ENCODE peak calls at places on chromosomes 16 and 17, in six cellular contexts. U, X, R, O, M and B are unnamed samples.

GRCh38 chr17:17151962-17152361 is 54.2 kb downstream of the PLD6 start:
- DNase-seq in U (no peak), X (no peak), R (peak), O (peak), M (no peak), B (no peak)

GRCh38 chr16:73480381-73480780 is 432.5 kb upstream of the ZFHX3 start:
- DNase-seq in U (no peak), X (no peak), R (no peak), O (no peak), M (peak), B (no peak)

GRCh38 chr17:17484451-17484899 is 7.7 kb downstream of the MED9 start:
- DNase-seq in U (no peak), X (no peak), R (no peak), O (no peak), M (no peak), B (no peak)

GRCh38 chr17:66789961-66790421 is 44.9 kb upstream of the CACNG5 start:
- DNase-seq in U (no peak), X (no peak), R (no peak), O (no peak), M (no peak), B (no peak)

GRCh38 chr17:1232786-1233185 is 37.5 kb upstream of the BHLHA9 start:
- DNase-seq in U (no peak), X (no peak), R (no peak), O (peak), M (no peak), B (no peak)

GRCh38 chr16:24070851-24071250 is 185.3 kb upstream of the CACNG3 start:
- DNase-seq in U (peak), X (no peak), R (no peak), O (no peak), M (peak), B (peak)

GRCh38 chr16:81350306-81350615 is 35.5 kb downstream of the GAN start:
- DNase-seq in U (no peak), X (no peak), R (no peak), O (no peak), M (no peak), B (no peak)

GRCh38 chr17:81717049-81717765 is 5.1 kb downstream of the SLC25A10 start:
- DNase-seq in U (no peak), X (no peak), R (peak), O (no peak), M (no peak), B (no peak)

GRCh38 chr16:592518-593306 is 2.8 kb downstream of the RAB40C start:
- DNase-seq in U (no peak), X (no peak), R (peak), O (no peak), M (no peak), B (no peak)

GRCh38 chr17:72578817-72579470 is 458.1 kb downstream of the SOX9 start:
- DNase-seq in U (no peak), X (no peak), R (no peak), O (no peak), M (no peak), B (no peak)

GRCh38 chr17:57004944-57005579 is 27.1 kb downstream of the SCPEP1 start:
- DNase-seq in U (no peak), X (no peak), R (no peak), O (no peak), M (peak), B (no peak)

GRCh38 chr17:50134206-50135110 is 4.5 kb upstream of the SAMD14 start:
- DNase-seq in U (no peak), X (no peak), R (no peak), O (no peak), M (no peak), B (no peak)

DNA sequence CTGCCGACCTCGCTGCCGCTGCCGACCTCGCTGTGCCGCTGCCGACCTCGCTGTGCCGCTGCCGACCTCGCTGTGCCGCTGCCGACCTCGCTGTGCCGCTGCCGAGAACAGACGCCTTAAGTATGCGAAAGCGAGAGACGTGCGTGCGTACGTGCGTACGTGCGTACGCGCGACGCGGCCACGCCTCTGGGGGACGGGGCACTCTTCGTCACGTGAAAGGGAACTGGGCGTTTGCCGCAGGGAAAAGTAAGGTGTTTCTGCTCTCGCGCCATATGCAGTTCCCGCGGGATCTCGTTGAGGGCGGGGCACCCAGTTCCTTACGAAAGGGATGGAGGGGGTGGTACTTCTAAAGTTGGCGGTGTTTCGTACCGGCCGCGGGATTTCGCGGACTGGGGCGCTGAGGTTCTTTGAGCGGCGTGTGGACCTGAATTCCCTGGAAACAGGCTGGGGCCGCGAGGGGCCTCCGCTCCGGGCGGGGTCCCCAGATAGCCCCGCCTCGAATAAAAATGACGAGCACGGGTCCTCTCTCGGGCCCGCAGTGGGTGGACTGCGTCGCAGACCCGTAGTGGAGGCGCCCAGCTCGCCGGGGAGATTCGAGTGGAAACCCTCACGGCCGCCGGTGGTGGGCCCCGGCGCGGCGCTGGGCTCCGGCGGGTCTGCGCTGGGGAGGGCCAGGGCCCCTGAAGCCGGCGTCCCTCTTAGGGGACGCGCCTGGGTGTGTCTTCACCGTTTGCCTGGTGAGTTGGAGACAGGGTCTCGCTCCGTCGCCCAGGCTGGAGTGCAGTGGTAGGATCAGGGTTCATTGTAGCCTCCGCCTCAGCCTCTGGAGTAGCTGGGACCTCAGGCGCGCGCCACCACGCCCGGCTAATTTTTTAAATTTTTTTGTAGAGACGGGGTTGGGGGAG is at the start of gene EIF4A3:
- DNase-seq in U (no peak), X (peak), R (peak), O (peak), M (peak), B (peak)
- TF ChIP-seq CTCF in U (no peak), X (no peak), R (no peak), O (no peak), M (no peak), B (no peak)

DNA sequence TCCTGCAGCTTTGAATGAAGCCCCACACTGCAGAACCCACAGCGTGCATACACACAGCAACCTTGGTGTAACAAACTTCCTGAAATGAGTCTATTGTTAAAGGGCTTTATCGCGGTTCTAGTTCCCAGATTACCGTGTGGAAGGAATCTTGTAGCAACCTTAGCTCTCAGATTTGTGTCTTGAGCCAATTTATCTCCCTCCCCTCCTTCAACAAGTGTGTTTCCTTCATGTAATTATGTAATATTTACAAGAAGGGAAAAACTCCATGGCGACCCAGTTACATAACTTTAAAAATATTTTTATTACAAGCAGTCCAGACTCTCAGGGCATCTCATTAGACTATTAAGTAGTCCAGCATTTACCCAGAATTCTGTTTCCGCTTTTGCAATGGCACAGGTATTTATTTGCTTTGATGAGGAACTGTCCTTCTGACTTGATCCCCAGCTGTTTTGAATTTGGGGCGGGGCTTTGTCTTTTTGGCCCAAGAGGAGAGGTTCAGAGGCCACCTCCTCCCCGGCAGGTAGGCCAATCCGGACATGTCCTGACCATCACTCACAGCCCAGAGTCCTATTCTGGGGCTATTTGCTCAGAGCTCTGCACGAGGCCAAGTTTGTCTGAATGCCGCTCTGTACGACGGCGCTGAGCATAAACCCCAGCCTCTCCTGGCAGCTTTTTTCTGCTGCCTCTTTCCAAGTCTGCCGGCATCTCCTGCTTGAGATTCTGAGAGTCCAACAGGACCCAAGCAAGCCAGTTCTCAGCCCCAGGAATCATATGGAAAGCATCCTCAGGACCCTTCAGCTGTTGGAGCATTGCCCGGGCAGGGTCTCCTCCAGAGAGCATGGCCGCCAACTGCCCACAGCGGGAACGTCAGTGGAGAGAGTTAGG is 35.6 kb downstream of the CLEC16A start:
- DNase-seq in U (no peak), X (no peak), R (no peak), O (peak), M (no peak), B (no peak)
- TF ChIP-seq CTCF in U (no peak), X (no peak), R (no peak), O (no peak), M (no peak), B (no peak)

DNA sequence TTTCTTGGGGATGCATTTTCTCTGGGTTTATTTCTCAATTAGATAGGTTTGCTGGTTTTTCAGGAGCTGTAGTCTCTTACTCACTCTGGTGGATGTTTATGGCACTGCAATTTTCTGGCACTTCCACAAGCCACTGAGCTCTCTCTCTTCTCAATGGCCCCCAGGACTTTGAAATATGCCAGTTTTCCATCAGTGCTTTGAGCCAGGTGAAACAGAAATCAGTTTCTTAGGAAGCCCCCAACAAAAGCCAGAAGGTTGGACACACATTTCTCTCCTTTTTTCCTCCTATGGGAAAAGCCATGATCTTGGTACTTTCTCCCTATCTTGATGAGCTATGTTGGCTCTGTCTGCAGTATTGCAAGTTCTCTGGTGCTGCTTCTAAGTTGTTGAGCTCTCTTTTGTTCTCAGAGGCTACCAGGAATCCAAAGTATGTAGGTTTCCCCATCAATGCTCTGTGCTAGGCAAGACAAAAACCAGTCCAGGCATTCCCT is 90.7 kb upstream of the SMIM36 start:
- DNase-seq in U (no peak), X (no peak), R (no peak), O (peak), M (peak), B (no peak)
- TF ChIP-seq CTCF in U (peak), X (peak), R (peak), O (peak), M (peak), B (peak)

GRCh38 chr16:47729701-47730100 is 268.6 kb downstream of the PHKB start:
- DNase-seq in U (no peak), X (no peak), R (no peak), O (no peak), M (no peak), B (no peak)
- TF ChIP-seq CTCF in U (no peak), X (no peak), R (no peak), O (no peak), M (no peak), B (no peak)

GRCh38 chr16:30977502-30977901 is 7.5 kb upstream of the HSD3B7 start:
- DNase-seq in U (no peak), X (no peak), R (no peak), O (no peak), M (peak), B (no peak)
- TF ChIP-seq CTCF in U (no peak), X (peak), R (no peak), O (peak), M (peak), B (peak)

GRCh38 chr17:44935116-44935515 is 12.5 kb downstream of the KIF18B start:
- DNase-seq in U (no peak), X (no peak), R (peak), O (no peak), M (no peak), B (no peak)

GRCh38 chr17:44940768-44941167 is 6.8 kb downstream of the KIF18B start:
- DNase-seq in U (no peak), X (no peak), R (no peak), O (no peak), M (no peak), B (no peak)

GRCh38 chr17:44941712-44942331 is 5.8 kb downstream of the KIF18B start:
- DNase-seq in U (no peak), X (no peak), R (peak), O (no peak), M (no peak), B (no peak)

GRCh38 chr17:44942456-44942855 is 5.1 kb downstream of the KIF18B start:
- DNase-seq in U (no peak), X (no peak), R (peak), O (no peak), M (no peak), B (no peak)

DNA sequence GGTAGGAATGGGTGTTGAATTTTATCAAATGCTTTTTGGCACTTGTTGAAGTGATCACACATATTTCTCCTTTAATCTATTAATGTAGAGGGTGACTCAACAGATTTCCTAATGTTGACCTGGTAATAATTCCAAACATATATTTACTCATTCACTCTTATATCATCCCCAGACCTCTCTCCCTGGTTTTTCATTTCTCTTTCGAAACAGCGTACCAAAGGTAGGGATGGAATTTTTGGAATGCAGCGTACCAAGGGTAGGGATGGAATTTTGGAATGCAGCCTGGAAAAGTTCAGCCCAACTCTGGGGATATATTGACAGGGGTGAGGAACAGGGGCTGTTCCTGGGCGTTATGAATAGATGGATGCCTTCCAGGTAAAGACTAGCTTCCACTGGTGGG is 7.3 kb downstream of the KIF18B start:
- DNase-seq in U (no peak), X (no peak), R (no peak), O (no peak), M (no peak), B (no peak)
- TF ChIP-seq CTCF in U (no peak), X (no peak), R (no peak), O (no peak), M (no peak), B (no peak)